ENCODE peak calls at places on chromosomes 7 and 10, in eight cellular contexts. O, W, F, S, G, I, X and U are unnamed samples.

GRCh38 chr10:1061930-1062769 is 6.0 kb downstream of the WDR37 start:
- DNase-seq in O (no peak), W (no peak), F (no peak), S (no peak), G (peak; percentile 85), I (no peak), X (no peak), U (no peak)

GRCh38 chr7:158507917-158508316 is 79.7 kb downstream of the PTPRN2 start:
- DNase-seq in O (no peak), W (no peak), F (no peak), S (no peak), G (no peak), I (no peak), X (no peak), U (no peak)

GRCh38 chr7:66748127-66748511 is 7.6 kb downstream of the RABGEF1 start:
- DNase-seq in O (no peak), W (no peak), F (no peak), S (no peak), G (peak; percentile 68), I (no peak), X (no peak), U (no peak)

GRCh38 chr7:98315318-98315993 is 34.0 kb downstream of the BRI3 start:
- DNase-seq in O (no peak), W (no peak), F (no peak), S (no peak), G (no peak), I (no peak), X (no peak), U (peak; percentile 58)

GRCh38 chr7:98907570-98907969 is 29.2 kb downstream of the TRRAP start:
- DNase-seq in O (no peak), W (no peak), F (no peak), S (no peak), G (no peak), I (no peak), X (peak; percentile 50), U (no peak)

GRCh38 chr10:5546891-5547683 is 22.3 kb downstream of the CALML3 start:
- DNase-seq in O (peak; percentile 55), W (no peak), F (no peak), S (peak; percentile 90), G (peak; percentile 58), I (no peak), X (no peak), U (peak; percentile 92)

GRCh38 chr10:124566981-124567835 is 105.6 kb downstream of the LHPP start:
- DNase-seq in O (no peak), W (no peak), F (no peak), S (no peak), G (no peak), I (no peak), X (no peak), U (no peak)

GRCh38 chr7:84195295-84196006 is 862 bp upstream of the SEMA3A start:
- DNase-seq in O (no peak), W (no peak), F (no peak), S (no peak), G (no peak), I (peak; percentile 53), X (no peak), U (no peak)

GRCh38 chr10:72087392-72087968 is 871 bp downstream of the SPOCK2 start:
- DNase-seq in O (peak; percentile 33), W (no peak), F (no peak), S (no peak), G (no peak), I (no peak), X (peak; percentile 47), U (no peak)

GRCh38 chr10:10432306-10433035 is 585.2 kb upstream of the CELF2 start:
- DNase-seq in O (no peak), W (no peak), F (no peak), S (no peak), G (no peak), I (peak; percentile 23), X (no peak), U (no peak)

GRCh38 chr7:151810434-151811232 is 66.3 kb downstream of the PRKAG2 start:
- DNase-seq in O (no peak), W (no peak), F (no peak), S (no peak), G (no peak), I (no peak), X (no peak), U (no peak)

GRCh38 chr10:131396108-131397010 is 84.8 kb upstream of the TCERG1L start:
- DNase-seq in O (peak; percentile 61), W (no peak), F (no peak), S (no peak), G (no peak), I (no peak), X (peak; percentile 18), U (no peak)

GRCh38 chr7:51079494-51079893 is 237.1 kb downstream of the COBL start:
- DNase-seq in O (no peak), W (no peak), F (no peak), S (no peak), G (no peak), I (no peak), X (no peak), U (no peak)

GRCh38 chr10:85548038-85548437 is 818.6 kb downstream of the GRID1 start:
- DNase-seq in O (peak; percentile 57), W (peak; percentile 32), F (peak; percentile 67), S (peak; percentile 41), G (peak; percentile 21), I (peak; percentile 2), X (peak; percentile 10), U (peak; percentile 24)

GRCh38 chr10:85544956-85545355 is 821.6 kb downstream of the GRID1 start:
- DNase-seq in O (no peak), W (no peak), F (no peak), S (no peak), G (no peak), I (no peak), X (no peak), U (no peak)

GRCh38 chr10:85545874-85546273 is 820.7 kb downstream of the GRID1 start:
- DNase-seq in O (no peak), W (no peak), F (no peak), S (no peak), G (no peak), I (no peak), X (no peak), U (no peak)

GRCh38 chr10:85542936-85543730 is 823.5 kb downstream of the GRID1 start:
- DNase-seq in O (no peak), W (no peak), F (no peak), S (no peak), G (no peak), I (no peak), X (no peak), U (no peak)

DNA sequence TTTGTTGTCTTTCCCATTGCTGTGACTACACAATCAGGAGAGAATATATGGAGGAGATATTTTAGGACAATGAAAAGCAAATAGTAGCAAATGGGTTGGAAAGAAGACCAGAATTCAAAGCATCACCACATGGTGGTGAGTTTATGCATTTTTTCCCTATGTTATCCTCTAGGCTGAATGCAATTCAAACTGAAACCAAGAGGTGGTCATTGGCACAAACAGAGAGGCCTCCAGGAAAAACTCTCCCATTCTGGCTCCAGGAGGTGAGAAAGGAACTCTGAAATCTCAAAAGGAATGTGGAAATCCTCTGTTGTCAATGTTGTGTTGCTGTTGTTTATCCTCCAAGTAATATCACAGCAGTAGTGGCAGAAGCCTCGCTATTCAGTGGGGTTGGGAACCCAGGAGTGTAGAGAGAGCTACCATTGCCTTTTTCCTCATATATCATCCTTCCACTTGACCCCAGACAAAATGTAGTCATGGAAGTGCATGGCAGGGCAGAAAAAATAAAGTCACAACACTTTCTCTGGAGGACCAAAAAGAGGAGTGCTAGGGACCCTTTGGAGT is 819.1 kb downstream of the GRID1 start:
- DNase-seq in O (no peak), W (no peak), F (no peak), S (no peak), G (no peak), I (no peak), X (no peak), U (no peak)
- TF ChIP-seq EZH2 in O (no peak), W (no peak), F (no peak), S (no peak), G (no peak), I (no peak), X (no peak), U (no peak)

DNA sequence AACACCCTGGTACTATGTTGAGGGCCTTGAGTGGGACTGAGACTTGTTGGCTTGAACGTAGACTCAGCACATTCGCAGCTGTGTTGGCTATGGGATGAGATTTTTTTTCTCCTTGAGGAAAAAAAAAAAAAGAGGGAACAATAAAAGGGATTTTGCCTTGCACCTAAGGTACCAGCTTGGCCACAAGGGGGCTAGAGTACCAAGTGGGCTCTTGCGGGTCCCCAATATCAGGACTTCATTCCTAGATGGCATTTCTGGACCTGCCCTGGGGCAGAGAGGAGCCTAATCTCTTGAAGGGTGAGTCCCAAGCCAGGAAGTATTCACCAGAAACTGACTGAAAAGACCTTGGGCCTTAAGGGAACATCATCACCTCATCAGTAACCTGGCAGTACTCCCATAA is 1083.6 kb upstream of the PHF14 start:
- DNase-seq in O (no peak), W (no peak), F (no peak), S (no peak), G (no peak), I (no peak), X (peak; percentile 75), U (no peak)
- TF ChIP-seq CTCF in O (no peak), W (no peak), F (peak; percentile 15), S (no peak), G (no peak), I (no peak), X (peak; percentile 53), U (no peak)

DNA sequence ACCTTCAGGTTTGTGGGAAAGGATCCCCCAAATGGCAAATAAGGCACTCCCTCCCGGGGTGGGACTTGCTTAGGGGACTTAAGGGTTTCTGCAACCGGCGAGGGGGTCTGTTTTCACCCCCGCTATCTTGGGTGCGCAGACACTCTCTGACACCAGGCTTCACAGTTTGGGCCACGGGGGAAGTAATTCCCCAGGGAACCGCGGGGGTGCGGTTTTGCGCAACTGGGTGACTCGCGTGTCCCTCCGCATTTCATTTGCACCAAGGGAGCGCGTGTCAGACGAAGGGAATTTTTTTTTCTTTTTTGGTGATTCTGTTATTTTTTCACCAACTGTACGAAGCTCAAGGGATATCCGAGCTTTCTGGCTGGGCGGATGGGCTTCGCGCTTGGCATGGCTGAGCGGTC is 1.7 kb downstream of the GRM8 start:
- DNase-seq in O (no peak), W (no peak), F (no peak), S (no peak), G (no peak), I (no peak), X (peak; percentile 16), U (no peak)
- TF ChIP-seq EZH2 in O (no peak), W (peak; percentile 87), F (no peak), S (no peak), G (no peak), I (no peak), X (peak; percentile 51), U (no peak)

DNA sequence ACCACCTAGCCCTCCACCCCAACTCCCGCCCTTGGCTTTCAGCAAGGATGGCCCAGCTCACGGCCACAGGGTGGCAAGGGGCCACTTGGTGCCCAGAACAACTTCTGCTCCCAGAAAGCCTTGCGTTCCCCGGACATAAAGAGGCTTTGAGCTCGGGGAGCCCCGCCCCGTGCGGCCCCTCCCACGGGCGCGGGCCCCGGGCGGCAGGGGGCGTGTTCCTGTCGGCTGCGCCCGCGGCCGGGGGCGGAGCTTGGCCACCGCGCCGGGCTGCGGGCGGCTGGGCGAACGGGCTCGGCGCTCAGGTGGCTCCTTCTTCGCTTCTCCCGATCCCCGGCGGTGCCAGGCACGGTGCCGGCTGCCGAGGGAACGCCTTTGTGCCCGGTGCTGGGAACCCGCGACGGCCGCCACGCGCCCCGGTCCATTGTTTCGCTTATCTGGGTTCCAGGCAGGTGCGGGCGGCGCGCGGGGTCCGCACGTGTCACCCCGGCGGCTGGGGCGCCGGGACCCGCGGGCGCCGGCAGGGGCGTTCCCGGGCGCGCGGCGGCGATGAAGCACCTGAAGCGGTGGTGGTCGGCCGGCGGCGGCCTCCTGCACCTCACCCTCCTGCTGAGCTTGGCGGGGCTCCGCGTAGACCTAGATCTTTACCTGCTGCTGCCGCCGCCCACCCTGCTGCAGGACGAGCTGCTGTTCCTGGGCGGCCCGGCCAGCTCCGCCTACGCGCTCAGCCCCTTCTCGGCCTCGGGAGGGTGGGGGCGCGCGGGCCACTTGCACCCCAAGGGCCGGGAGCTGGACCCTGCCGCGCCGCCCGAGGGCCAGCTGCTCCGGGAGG is at the start of gene NFE2L3:
- DNase-seq in O (peak; percentile 89), W (no peak), F (peak; percentile 93), S (peak; percentile 87), G (peak; percentile 37), I (peak; percentile 71), X (peak; percentile 87), U (peak; percentile 92)
- TF ChIP-seq CTCF in O (no peak), W (no peak), F (no peak), S (no peak), G (no peak), I (no peak), X (no peak), U (no peak)